ENCODE peak calls at places on chromosomes 2 and 18, in five cellular contexts. L is mesendoderm, N is fibroblast of lung, F is right cardiac atrium, A is psoas muscle. V is an unnamed sample. For H3K27me3 and H3K4me1, the result is how much of the 10 kb centered on the place peaks cover.

GRCh38 chr2:37635359-37636208 is 35.9 kb downstream of the CDC42EP3 start:
- DNase-seq in L (no peak), N (peak), F (no peak), A (no peak), V (peak)

GRCh38 chr2:241373449-241373848 is 17.4 kb downstream of the FARP2 start:
- DNase-seq in L (no peak), N (no peak), F (no peak), A (no peak), V (no peak)

GRCh38 chr2:17070711-17071110 is 405.1 kb upstream of the CYRIA start:
- DNase-seq in L (no peak), N (no peak), F (no peak), A (no peak), V (no peak)

GRCh38 chr2:216215991-216216390 is 106.8 kb downstream of the XRCC5 start:
- DNase-seq in L (peak), N (peak), F (no peak), A (no peak), V (peak)

GRCh38 chr2:109473616-109474318 is 140.0 kb downstream of the SEPTIN10 start:
- DNase-seq in L (no peak), N (no peak), F (no peak), A (no peak), V (no peak)

GRCh38 chr2:18483896-18484295 is 76.6 kb downstream of the RDH14 start:
- DNase-seq in L (no peak), N (no peak), F (no peak), A (peak), V (no peak)

GRCh38 chr2:201808070-201808469 is 1.7 kb downstream of the CDK15 start:
- DNase-seq in L (peak), N (no peak), F (no peak), A (no peak), V (no peak)

GRCh38 chr2:226063704-226064390 is 664.3 kb downstream of the NYAP2 start:
- DNase-seq in L (no peak), N (peak), F (no peak), A (no peak), V (peak)

GRCh38 chr2:55224761-55225261 is 7.3 kb downstream of the CLHC1 start:
- DNase-seq in L (peak), N (no peak), F (peak), A (no peak), V (no peak)

GRCh38 chr2:39416172-39416571 is 20.9 kb downstream of the MAP4K3 start:
- DNase-seq in L (no peak), N (peak), F (no peak), A (no peak), V (peak)

GRCh38 chr2:159124441-159124911 is 156.0 kb downstream of the TANC1 start:
- DNase-seq in L (peak), N (peak), F (no peak), A (no peak), V (peak)

GRCh38 chr2:29218550-29219125 is 103.4 kb downstream of the CLIP4 start:
- DNase-seq in L (no peak), N (no peak), F (no peak), A (no peak), V (no peak)

GRCh38 chr18:21916594-21916993 is 176.0 kb downstream of the MIB1 start:
- DNase-seq in L (no peak), N (no peak), F (no peak), A (no peak), V (no peak)

GRCh38 chr2:240820014-240820606 is at the start of gene KIF1A:
- DNase-seq in L (peak), N (no peak), F (peak), A (no peak), V (no peak)

GRCh38 chr2:222878877-222879601 is 18.2 kb downstream of the ACSL3 start:
- DNase-seq in L (no peak), N (peak), F (no peak), A (no peak), V (peak)

GRCh38 chr18:55500316-55501086 is 87.5 kb downstream of the TCF4 start:
- DNase-seq in L (no peak), N (peak), F (no peak), A (no peak), V (peak)

GRCh38 chr2:62270728-62271127 is 74.8 kb downstream of the B3GNT2 start:
- DNase-seq in L (no peak), N (peak), F (peak), A (peak), V (no peak)

GRCh38 chr2:184178229-184178628 is 420.1 kb upstream of the ZNF804A start:
- DNase-seq in L (no peak), N (no peak), F (no peak), A (no peak), V (no peak)

GRCh38 chr18:36610716-36611115 is 218.1 kb downstream of the TPGS2 start:
- DNase-seq in L (peak), N (no peak), F (no peak), A (no peak), V (no peak)

GRCh38 chr2:202140522-202141292 is 67.7 kb downstream of the KIAA2012 start:
- DNase-seq in L (no peak), N (peak), F (no peak), A (no peak), V (peak)

GRCh38 chr18:58967643-58968291 is 103.1 kb downstream of the ZNF532 start:
- DNase-seq in L (no peak), N (no peak), F (no peak), A (no peak), V (no peak)

GRCh38 chr2:23620841-23621341 is 235.9 kb downstream of the KLHL29 start:
- DNase-seq in L (no peak), N (peak), F (peak), A (no peak), V (no peak)

GRCh38 chr2:138846216-138846821 is 66.1 kb upstream of the NXPH2 start:
- DNase-seq in L (peak), N (peak), F (peak), A (no peak), V (peak)

GRCh38 chr18:79520473-79521390 is 125.0 kb downstream of the NFATC1 start:
- DNase-seq in L (no peak), N (no peak), F (peak), A (no peak), V (no peak)

GRCh38 chr2:233263045-233263570 is 11.6 kb downstream of the ATG16L1 start:
- DNase-seq in L (no peak), N (no peak), F (no peak), A (no peak), V (no peak)

GRCh38 chr2:170265321-170265720 is 87.4 kb downstream of the MYO3B start:
- DNase-seq in L (no peak), N (no peak), F (no peak), A (no peak), V (no peak)

GRCh38 chr2:190820416-190820815 is 60.2 kb upstream of the GLS start:
- DNase-seq in L (no peak), N (no peak), F (no peak), A (no peak), V (no peak)

GRCh38 chr2:203450571-203450970 is 84.5 kb downstream of the RAPH1 start:
- DNase-seq in L (no peak), N (no peak), F (no peak), A (no peak), V (no peak)

GRCh38 chr2:198314559-198315153 is 510.3 kb downstream of the PLCL1 start:
- DNase-seq in L (peak), N (peak), F (no peak), A (no peak), V (peak)

GRCh38 chr2:37916512-37917082 is 8.5 kb upstream of the RMDN2 start:
- DNase-seq in L (no peak), N (peak), F (peak), A (peak), V (peak)

GRCh38 chr2:10501521-10501961 is 53.4 kb upstream of the ODC1 start:
- DNase-seq in L (no peak), N (no peak), F (no peak), A (no peak), V (no peak)

GRCh38 chr2:218406949-218407703 is 7.5 kb downstream of the CTDSP1 start:
- DNase-seq in L (no peak), N (peak), F (peak), A (peak), V (peak)

GRCh38 chr2:101818531-101819451 is 121.3 kb downstream of the MAP4K4 start:
- DNase-seq in L (no peak), N (peak), F (no peak), A (no peak), V (peak)

GRCh38 chr2:44957656-44958327 is 16.3 kb downstream of the SIX3 start:
- DNase-seq in L (no peak), N (no peak), F (no peak), A (no peak), V (peak)
- H3K27me3 ChIP-seq in L (under half), N (under half), F (under half), A (under half), V (under half)

DNA sequence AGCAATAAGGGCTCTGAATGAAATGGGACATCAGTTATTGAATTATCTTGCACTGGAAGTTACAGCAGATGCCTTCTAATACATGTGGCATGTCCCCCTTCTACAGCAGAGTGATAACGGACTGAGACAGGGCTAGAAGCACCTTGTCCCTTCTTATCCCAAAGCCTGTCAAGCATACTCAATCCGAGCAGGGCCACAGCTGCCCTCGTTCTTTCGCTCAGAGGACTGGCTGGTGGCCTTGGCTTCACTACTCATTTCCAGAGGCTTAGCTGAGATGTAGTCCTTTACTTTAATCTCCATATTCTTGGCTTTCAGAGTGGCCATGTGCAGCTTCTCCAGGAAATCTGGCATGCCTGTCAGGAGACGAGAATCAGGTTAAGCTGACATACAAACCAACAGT is 22.1 kb downstream of the STARD7 start:
- DNase-seq in L (no peak), N (no peak), F (no peak), A (no peak), V (no peak)
- H3K4me1 ChIP-seq in L (under half), N (under half), F (under half), A (under half), V (under half)

GRCh38 chr18:45339819-45340550 is 275.3 kb upstream of the SLC14A2 start:
- DNase-seq in L (peak), N (no peak), F (no peak), A (no peak), V (no peak)
- H3K27me3 ChIP-seq in L (under half), N (under half), F (under half), A (under half), V (under half)

DNA sequence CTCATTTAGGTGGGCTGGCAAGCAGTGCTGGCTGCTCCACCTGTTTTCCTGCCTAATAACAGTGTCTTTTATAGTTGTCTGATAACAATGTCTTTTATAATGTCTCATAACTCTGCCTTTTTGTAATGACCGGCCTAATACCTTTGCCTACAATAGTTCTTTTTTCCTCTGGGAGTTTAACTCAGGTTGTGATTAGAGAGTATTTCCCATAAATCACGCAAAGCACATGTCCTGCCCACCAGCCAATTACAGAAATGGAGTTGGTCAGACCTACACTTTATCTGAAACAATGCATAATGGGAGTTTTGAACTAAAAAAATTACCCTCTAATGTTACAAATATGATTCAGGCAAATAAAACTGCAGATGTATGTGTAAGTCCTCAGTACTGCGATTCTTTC is 147.1 kb downstream of the AGAP1 start:
- DNase-seq in L (no peak), N (no peak), F (no peak), A (no peak), V (peak)
- H3K4me1 ChIP-seq in L (under half), N (under half), F (under half), A (under half), V (half or more)

GRCh38 chr18:31396796-31397195 is 20.2 kb downstream of the DSG4 start:
- DNase-seq in L (no peak), N (no peak), F (no peak), A (no peak), V (no peak)
- H3K27me3 ChIP-seq in L (under half), N (under half), F (under half), A (under half), V (under half)

GRCh38 chr2:174597347-174598047 is at the start of gene WIPF1:
- DNase-seq in L (no peak), N (peak), F (no peak), A (no peak), V (peak)

GRCh38 chr2:174594451-174594850 is 3.2 kb downstream of the WIPF1 start:
- DNase-seq in L (no peak), N (no peak), F (no peak), A (no peak), V (no peak)

GRCh38 chr2:174596994-174597346 is 634 bp downstream of the WIPF1 start:
- DNase-seq in L (no peak), N (no peak), F (no peak), A (no peak), V (no peak)

GRCh38 chr2:174595415-174595814 is 2.2 kb downstream of the WIPF1 start:
- DNase-seq in L (no peak), N (no peak), F (no peak), A (no peak), V (no peak)

DNA sequence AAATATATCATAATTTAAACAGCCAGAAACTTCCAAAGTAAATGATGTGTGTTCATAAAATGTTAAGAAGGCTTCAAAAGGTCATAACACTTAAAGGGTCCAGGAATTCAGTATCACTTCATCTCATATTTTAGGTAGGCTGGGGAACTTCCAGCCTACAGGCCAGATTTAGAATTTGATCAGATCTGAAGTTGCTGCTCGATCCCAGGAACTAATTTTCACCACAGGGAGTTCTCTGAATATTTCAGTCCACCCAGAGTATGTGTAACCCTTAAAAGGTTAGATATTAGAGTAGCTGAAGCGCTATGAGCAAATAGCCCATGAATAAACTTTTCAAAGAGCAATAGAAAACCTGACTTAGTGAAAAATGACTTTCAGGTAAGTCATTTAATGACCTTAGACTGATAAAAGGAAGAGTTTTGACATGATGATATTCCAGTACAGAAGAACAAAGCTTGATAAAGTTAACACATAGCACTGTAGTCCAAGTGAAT is 1.7 kb downstream of the WIPF1 start:
- DNase-seq in L (no peak), N (peak), F (no peak), A (no peak), V (peak)
- H3K4me1 ChIP-seq in L (under half), N (under half), F (under half), A (under half), V (half or more)

GRCh38 chr2:162061021-162061420 is 13.0 kb downstream of the DPP4 start:
- DNase-seq in L (no peak), N (no peak), F (no peak), A (no peak), V (no peak)

GRCh38 chr2:162063281-162063680 is 10.7 kb downstream of the DPP4 start:
- DNase-seq in L (no peak), N (no peak), F (no peak), A (no peak), V (no peak)

GRCh38 chr2:162062559-162062958 is 11.5 kb downstream of the DPP4 start:
- DNase-seq in L (peak), N (no peak), F (no peak), A (no peak), V (no peak)

GRCh38 chr2:162065767-162066166 is 8.2 kb downstream of the DPP4 start:
- DNase-seq in L (no peak), N (no peak), F (no peak), A (no peak), V (no peak)

GRCh38 chr2:162063899-162064298 is 10.1 kb downstream of the DPP4 start:
- DNase-seq in L (no peak), N (no peak), F (no peak), A (no peak), V (no peak)
- H3K27me3 ChIP-seq in L (under half), N (under half), F (under half), A (under half), V (under half)

DNA sequence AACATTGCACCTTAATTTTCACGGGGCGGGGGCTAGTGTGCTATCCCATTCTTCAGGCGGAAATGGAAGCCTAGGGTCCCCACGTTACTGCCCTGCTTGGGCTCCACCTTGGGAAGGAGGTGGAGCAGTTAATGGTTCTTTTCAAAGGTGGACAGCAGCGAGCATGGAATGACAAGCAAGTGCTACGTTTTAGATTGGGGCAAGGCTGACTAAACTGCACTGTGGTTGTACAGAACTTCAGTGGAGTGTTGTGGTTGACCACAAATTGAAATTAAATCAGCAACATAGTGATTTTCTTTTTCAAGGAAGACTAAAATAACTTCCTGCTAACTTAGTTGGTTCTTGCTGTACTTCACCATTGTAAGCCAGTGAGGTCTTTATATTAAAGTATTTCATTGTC is 47.0 kb downstream of the CHRNA1 start:
- DNase-seq in L (no peak), N (peak), F (no peak), A (no peak), V (peak)
- H3K4me1 ChIP-seq in L (under half), N (under half), F (under half), A (under half), V (under half)

V was measured in GM23248.